ENCODE peak calls at places on chromosomes 3 and 15, in six cellular contexts. One of them, this sample, is unnamed.

GRCh38 chr3:46986055-46986730 is 6.7 kb downstream of the NBEAL2 start:
- DNase-seq in cardiac fibroblast: no peak
- DNase-seq in heart left ventricle: no peak
- DNase-seq in epithelial cell of esophagus: peak; percentile 34
- DNase-seq in brain microvascular endothelial cell: no peak
- DNase-seq in A549: no peak
- DNase-seq in this sample: no peak

GRCh38 chr3:64848127-64848526 is 160.3 kb upstream of the ADAMTS9 start:
- DNase-seq in epithelial cell of esophagus: no peak
- DNase-seq in cardiac fibroblast: no peak
- DNase-seq in A549: no peak
- DNase-seq in heart left ventricle: no peak
- DNase-seq in brain microvascular endothelial cell: no peak
- DNase-seq in this sample: no peak

GRCh38 chr15:99906793-99907192 is 173.6 kb upstream of the LYSMD4 start:
- DNase-seq in heart left ventricle: no peak
- DNase-seq in cardiac fibroblast: no peak
- DNase-seq in brain microvascular endothelial cell: no peak
- DNase-seq in A549: no peak
- DNase-seq in epithelial cell of esophagus: peak; percentile 35
- DNase-seq in this sample: no peak

GRCh38 chr3:149612456-149612855 is 45.4 kb downstream of the WWTR1 start:
- DNase-seq in epithelial cell of esophagus: no peak
- DNase-seq in brain microvascular endothelial cell: no peak
- DNase-seq in heart left ventricle: no peak
- DNase-seq in cardiac fibroblast: no peak
- DNase-seq in A549: no peak
- DNase-seq in this sample: no peak

GRCh38 chr15:50250789-50251394 is 14.6 kb downstream of the HDC start:
- DNase-seq in A549: no peak
- DNase-seq in epithelial cell of esophagus: no peak
- DNase-seq in heart left ventricle: no peak
- DNase-seq in brain microvascular endothelial cell: no peak
- DNase-seq in cardiac fibroblast: no peak
- DNase-seq in this sample: no peak

GRCh38 chr3:13901935-13902584 is 22.2 kb upstream of the WNT7A start:
- DNase-seq in cardiac fibroblast: no peak
- DNase-seq in heart left ventricle: no peak
- DNase-seq in epithelial cell of esophagus: no peak
- DNase-seq in brain microvascular endothelial cell: no peak
- DNase-seq in A549: no peak
- DNase-seq in this sample: no peak

GRCh38 chr3:99394831-99395733 is 243.3 kb upstream of the COL8A1 start:
- DNase-seq in brain microvascular endothelial cell: peak; percentile 71
- DNase-seq in epithelial cell of esophagus: peak; percentile 89
- DNase-seq in cardiac fibroblast: peak; percentile 81
- DNase-seq in A549: no peak
- DNase-seq in heart left ventricle: no peak
- DNase-seq in this sample: peak; percentile 24

GRCh38 chr3:197404754-197405153 is 106.3 kb upstream of the DLG1 start:
- DNase-seq in cardiac fibroblast: peak; percentile 35
- DNase-seq in heart left ventricle: no peak
- DNase-seq in brain microvascular endothelial cell: no peak
- DNase-seq in A549: no peak
- DNase-seq in epithelial cell of esophagus: no peak
- DNase-seq in this sample: no peak

GRCh38 chr15:34366271-34367043 is 539 bp downstream of the LPCAT4 start:
- DNase-seq in brain microvascular endothelial cell: no peak
- DNase-seq in epithelial cell of esophagus: peak; percentile 69
- DNase-seq in cardiac fibroblast: peak; percentile 75
- DNase-seq in A549: peak; percentile 66
- DNase-seq in heart left ventricle: peak; percentile 81
- DNase-seq in this sample: peak; percentile 87

GRCh38 chr15:73926191-73927002 is at the start of gene LOXL1:
- DNase-seq in heart left ventricle: peak; percentile 89
- DNase-seq in cardiac fibroblast: peak; percentile 90
- DNase-seq in A549: no peak
- DNase-seq in brain microvascular endothelial cell: peak; percentile 81
- DNase-seq in epithelial cell of esophagus: peak; percentile 83
- DNase-seq in this sample: peak; percentile 87

GRCh38 chr15:48177383-48177874 is 666 bp downstream of the MYEF2 start:
- DNase-seq in epithelial cell of esophagus: peak; percentile 56
- DNase-seq in A549: peak; percentile 48
- DNase-seq in cardiac fibroblast: peak; percentile 19
- DNase-seq in heart left ventricle: no peak
- DNase-seq in brain microvascular endothelial cell: peak; percentile 38
- DNase-seq in this sample: no peak

GRCh38 chr3:30943206-30943605 is 48.7 kb upstream of the GADL1 start:
- DNase-seq in brain microvascular endothelial cell: no peak
- DNase-seq in A549: no peak
- DNase-seq in heart left ventricle: no peak
- DNase-seq in epithelial cell of esophagus: peak; percentile 68
- DNase-seq in cardiac fibroblast: no peak
- DNase-seq in this sample: no peak

GRCh38 chr3:71492969-71493368 is 90.6 kb downstream of the FOXP1 start:
- DNase-seq in A549: no peak
- DNase-seq in brain microvascular endothelial cell: no peak
- DNase-seq in cardiac fibroblast: no peak
- DNase-seq in epithelial cell of esophagus: no peak
- DNase-seq in heart left ventricle: no peak
- DNase-seq in this sample: no peak
- H3K4me3 ChIP-seq in A549: no peak overlapping the region
- H3K4me3 ChIP-seq in brain microvascular endothelial cell: no peak overlapping the region
- H3K4me3 ChIP-seq in cardiac fibroblast: no peak overlapping the region
- H3K4me3 ChIP-seq in epithelial cell of esophagus: no peak overlapping the region
- H3K4me3 ChIP-seq in heart left ventricle: no peak overlapping the region
- H3K4me3 ChIP-seq in this sample: no peak overlapping the region

DNA sequence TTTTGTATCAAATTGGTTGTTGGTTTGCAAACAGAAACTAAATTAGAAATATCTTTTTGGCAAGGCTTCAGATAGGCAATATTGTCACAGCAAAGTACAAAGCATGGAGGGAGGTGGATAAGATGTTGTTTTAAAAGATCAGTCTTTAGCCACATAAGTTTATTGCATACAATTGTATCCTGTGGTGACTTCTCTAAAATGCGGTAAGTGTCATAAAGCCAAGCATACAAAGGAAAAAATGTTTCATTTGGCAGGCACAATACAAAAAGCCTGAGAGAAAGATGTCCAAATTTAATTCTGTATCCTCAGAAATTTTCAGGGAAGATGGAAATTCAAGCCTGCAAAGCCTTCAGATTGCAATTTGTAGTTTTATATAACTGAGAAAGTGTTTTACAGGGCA is 7.7 kb downstream of the KAT2B start:
- DNase-seq in cardiac fibroblast: no peak
- DNase-seq in brain microvascular endothelial cell: no peak
- DNase-seq in epithelial cell of esophagus: no peak
- DNase-seq in A549: no peak
- DNase-seq in heart left ventricle: no peak
- DNase-seq in this sample: no peak
- H3K4me3 ChIP-seq in cardiac fibroblast: no peak overlapping the region
- H3K4me3 ChIP-seq in brain microvascular endothelial cell: no peak overlapping the region
- H3K4me3 ChIP-seq in epithelial cell of esophagus: no peak overlapping the region
- H3K4me3 ChIP-seq in A549: no peak overlapping the region
- H3K4me3 ChIP-seq in heart left ventricle: peak overlapping the region; percentile 22
- H3K4me3 ChIP-seq in this sample: no peak overlapping the region

DNA sequence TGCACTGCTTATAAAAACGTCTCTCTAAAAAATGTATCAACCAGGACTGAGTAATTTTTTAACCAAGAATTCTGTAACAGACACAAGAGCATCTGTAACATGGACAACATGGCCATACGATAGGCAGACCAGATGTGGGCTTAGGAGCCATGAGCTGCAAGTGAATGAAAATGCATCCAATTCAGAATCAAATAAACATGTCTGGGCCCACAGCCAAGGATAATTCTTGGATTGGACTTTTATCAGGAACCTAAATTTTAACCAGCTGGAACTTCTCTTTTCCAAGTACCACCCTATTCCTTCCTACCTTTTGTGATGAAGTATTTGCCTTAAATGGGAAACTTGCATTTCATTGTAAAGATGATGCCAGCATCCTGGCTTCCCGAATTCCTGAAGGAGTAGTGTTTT is 4.0 kb downstream of the IL17RD start:
- DNase-seq in epithelial cell of esophagus: no peak
- DNase-seq in heart left ventricle: no peak
- DNase-seq in cardiac fibroblast: peak; percentile 65
- DNase-seq in brain microvascular endothelial cell: no peak
- DNase-seq in A549: no peak
- DNase-seq in this sample: no peak
- H3K4me3 ChIP-seq in epithelial cell of esophagus: no peak overlapping the region
- H3K4me3 ChIP-seq in heart left ventricle: no peak overlapping the region
- H3K4me3 ChIP-seq in cardiac fibroblast: no peak overlapping the region
- H3K4me3 ChIP-seq in brain microvascular endothelial cell: no peak overlapping the region
- H3K4me3 ChIP-seq in A549: no peak overlapping the region
- H3K4me3 ChIP-seq in this sample: no peak overlapping the region

DNA sequence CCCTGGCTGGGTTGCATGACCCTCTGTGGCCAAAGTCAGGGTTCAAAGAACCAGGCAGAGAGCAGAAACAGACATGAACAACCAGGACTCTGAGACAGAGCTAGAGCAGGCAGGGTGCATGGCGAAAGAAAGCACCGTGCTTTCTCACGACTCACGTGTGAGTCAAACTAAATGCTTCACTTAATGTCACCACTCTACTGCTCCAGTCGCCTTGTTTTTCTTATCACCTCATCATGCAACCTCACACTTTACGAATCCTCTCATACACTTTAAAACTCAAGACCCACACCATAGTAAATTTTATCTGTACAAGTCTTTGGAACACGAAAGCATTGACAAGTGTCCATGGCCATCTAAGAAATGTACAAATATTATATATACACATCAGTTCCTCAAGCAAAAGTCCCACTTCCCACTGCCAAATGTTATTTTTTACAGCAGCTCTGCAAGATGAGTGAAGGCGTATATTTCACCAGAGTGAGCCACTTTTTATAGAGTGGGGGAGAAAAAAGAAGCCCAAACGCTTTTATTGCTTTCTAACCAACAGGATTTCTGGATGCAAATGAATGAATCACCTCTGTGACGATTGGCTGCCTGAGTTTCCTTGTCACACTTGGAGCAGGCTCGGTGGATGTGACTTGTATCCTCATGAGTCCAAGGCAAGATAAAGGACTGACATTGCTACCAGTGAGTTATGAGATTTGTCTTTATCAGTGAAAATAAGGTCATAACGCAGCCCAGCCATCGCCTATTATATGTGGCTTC is 16.0 kb upstream of the MEGF11 start:
- DNase-seq in heart left ventricle: no peak
- DNase-seq in epithelial cell of esophagus: peak; percentile 71
- DNase-seq in cardiac fibroblast: peak; percentile 42
- DNase-seq in A549: peak; percentile 34
- DNase-seq in brain microvascular endothelial cell: peak; percentile 61
- DNase-seq in this sample: peak; percentile 32
- H3K4me3 ChIP-seq in heart left ventricle: no peak overlapping the region
- H3K4me3 ChIP-seq in epithelial cell of esophagus: no peak overlapping the region
- H3K4me3 ChIP-seq in cardiac fibroblast: no peak overlapping the region
- H3K4me3 ChIP-seq in A549: no peak overlapping the region
- H3K4me3 ChIP-seq in brain microvascular endothelial cell: no peak overlapping the region
- H3K4me3 ChIP-seq in this sample: peak overlapping the region; percentile 8

GRCh38 chr15:78129098-78130011 is 1.9 kb downstream of the CIB2 start:
- DNase-seq in epithelial cell of esophagus: no peak
- DNase-seq in heart left ventricle: no peak
- DNase-seq in brain microvascular endothelial cell: no peak
- DNase-seq in cardiac fibroblast: no peak
- DNase-seq in A549: no peak
- DNase-seq in this sample: no peak

GRCh38 chr15:78127882-78128281 is 3.4 kb downstream of the CIB2 start:
- DNase-seq in A549: peak; percentile 68
- DNase-seq in epithelial cell of esophagus: no peak
- DNase-seq in cardiac fibroblast: no peak
- DNase-seq in brain microvascular endothelial cell: no peak
- DNase-seq in heart left ventricle: no peak
- DNase-seq in this sample: no peak

GRCh38 chr15:78130012-78130353 is 1.3 kb downstream of the CIB2 start:
- DNase-seq in brain microvascular endothelial cell: no peak
- DNase-seq in cardiac fibroblast: no peak
- DNase-seq in A549: no peak
- DNase-seq in heart left ventricle: no peak
- DNase-seq in epithelial cell of esophagus: no peak
- DNase-seq in this sample: no peak

GRCh38 chr15:78131295-78132021 is at the start of gene CIB2:
- DNase-seq in epithelial cell of esophagus: peak; percentile 53
- DNase-seq in brain microvascular endothelial cell: peak; percentile 13
- DNase-seq in cardiac fibroblast: peak; percentile 70
- DNase-seq in A549: peak; percentile 71
- DNase-seq in heart left ventricle: peak; percentile 78
- DNase-seq in this sample: peak; percentile 60

GRCh38 chr15:78130466-78131294 is 565 bp downstream of the CIB2 start:
- DNase-seq in heart left ventricle: peak; percentile 33
- DNase-seq in A549: peak; percentile 25
- DNase-seq in epithelial cell of esophagus: no peak
- DNase-seq in brain microvascular endothelial cell: no peak
- DNase-seq in cardiac fibroblast: no peak
- DNase-seq in this sample: peak; percentile 6
- H3K4me3 ChIP-seq in heart left ventricle: peak overlapping the region; percentile 92
- H3K4me3 ChIP-seq in A549: peak overlapping the region; percentile 86
- H3K4me3 ChIP-seq in epithelial cell of esophagus: peak overlapping the region; percentile 4
- H3K4me3 ChIP-seq in brain microvascular endothelial cell: peak overlapping the region; percentile 68
- H3K4me3 ChIP-seq in cardiac fibroblast: peak overlapping the region; percentile 11
- H3K4me3 ChIP-seq in this sample: peak overlapping the region; percentile 82

DNA sequence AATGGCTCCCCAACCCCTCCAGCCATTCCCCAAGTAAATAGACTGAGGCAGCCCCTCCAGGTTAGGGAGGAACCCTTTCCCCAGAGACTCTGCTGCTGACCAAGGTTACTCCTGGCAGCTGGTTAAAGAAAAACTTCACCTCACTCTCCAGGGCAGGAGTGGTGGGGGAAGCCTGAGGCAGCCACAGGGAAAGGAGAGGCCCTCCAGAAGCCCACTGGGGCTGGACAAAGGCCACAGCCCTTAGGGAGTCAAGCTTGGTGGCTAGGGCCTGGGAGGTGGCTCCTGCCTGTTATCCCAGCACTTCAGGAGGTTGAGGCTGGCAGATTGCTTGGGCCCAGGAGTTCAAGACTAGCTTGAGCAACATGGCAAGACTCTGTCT is 923 bp downstream of the ACY1 start:
- DNase-seq in heart left ventricle: no peak
- DNase-seq in brain microvascular endothelial cell: no peak
- DNase-seq in A549: no peak
- DNase-seq in cardiac fibroblast: no peak
- DNase-seq in epithelial cell of esophagus: no peak
- DNase-seq in this sample: no peak
- H3K4me3 ChIP-seq in heart left ventricle: peak overlapping the region; percentile 74
- H3K4me3 ChIP-seq in brain microvascular endothelial cell: no peak overlapping the region
- H3K4me3 ChIP-seq in A549: peak overlapping the region; percentile 51
- H3K4me3 ChIP-seq in cardiac fibroblast: no peak overlapping the region
- H3K4me3 ChIP-seq in epithelial cell of esophagus: peak overlapping the region; percentile 65
- H3K4me3 ChIP-seq in this sample: no peak overlapping the region

GRCh38 chr15:76034111-76034510 is 21.9 kb upstream of the NRG4 start:
- DNase-seq in epithelial cell of esophagus: no peak
- DNase-seq in A549: no peak
- DNase-seq in heart left ventricle: no peak
- DNase-seq in brain microvascular endothelial cell: no peak
- DNase-seq in cardiac fibroblast: no peak
- DNase-seq in this sample: no peak
- H3K4me3 ChIP-seq in epithelial cell of esophagus: no peak overlapping the region
- H3K4me3 ChIP-seq in A549: no peak overlapping the region
- H3K4me3 ChIP-seq in heart left ventricle: no peak overlapping the region
- H3K4me3 ChIP-seq in brain microvascular endothelial cell: no peak overlapping the region
- H3K4me3 ChIP-seq in cardiac fibroblast: no peak overlapping the region
- H3K4me3 ChIP-seq in this sample: no peak overlapping the region

DNA sequence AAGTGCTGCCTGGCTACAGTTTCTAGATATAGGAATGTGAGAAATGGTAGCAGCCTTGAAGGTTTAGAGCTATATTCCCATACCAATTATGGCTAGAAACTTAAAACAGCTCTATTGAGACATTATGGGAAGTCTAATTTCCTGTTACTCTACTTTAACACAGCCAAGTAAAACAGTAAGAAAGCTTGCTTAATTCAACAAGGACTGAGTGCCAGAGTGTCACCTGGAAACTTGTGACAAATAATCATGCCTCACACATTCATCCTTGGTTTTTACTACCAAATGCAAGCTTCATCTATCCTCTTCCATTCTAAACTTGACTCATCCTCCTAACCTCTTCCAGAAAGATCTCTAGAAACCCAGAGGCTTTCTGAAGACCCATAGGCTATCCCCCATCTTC is 41.7 kb downstream of the UBE3A start:
- DNase-seq in A549: no peak
- DNase-seq in epithelial cell of esophagus: peak; percentile 8
- DNase-seq in cardiac fibroblast: peak; percentile 25
- DNase-seq in brain microvascular endothelial cell: no peak
- DNase-seq in heart left ventricle: no peak
- DNase-seq in this sample: no peak
- H3K4me3 ChIP-seq in A549: no peak overlapping the region
- H3K4me3 ChIP-seq in epithelial cell of esophagus: no peak overlapping the region
- H3K4me3 ChIP-seq in cardiac fibroblast: no peak overlapping the region
- H3K4me3 ChIP-seq in brain microvascular endothelial cell: no peak overlapping the region
- H3K4me3 ChIP-seq in heart left ventricle: no peak overlapping the region
- H3K4me3 ChIP-seq in this sample: no peak overlapping the region

This sample was measured in trophoblast cell.